ENCODE peak calls at places on chromosome 17, in five cellular contexts. W is T1000, L is G401, T is hypothalamus, C is KBM-7. H is an unnamed sample.

GRCh38 chr17:63286254-63286653 is 159.9 kb downstream of the CYB561 start:
- DNase-seq in W (no peak), L (no peak), T (no peak), C (no peak), H (no peak)

GRCh38 chr17:27206447-27206846 is 87.5 kb upstream of the WSB1 start:
- DNase-seq in W (no peak), L (no peak), T (no peak), C (peak), H (no peak)

GRCh38 chr17:47705536-47706481 is 11.8 kb downstream of the TBKBP1 start:
- DNase-seq in W (no peak), L (peak), T (no peak), C (no peak), H (no peak)

GRCh38 chr17:79714746-79715145 is 16.0 kb upstream of the ENPP7 start:
- DNase-seq in W (no peak), L (no peak), T (no peak), C (no peak), H (no peak)

GRCh38 chr17:4116516-4116915 is 26.3 kb downstream of the ZZEF1 start:
- DNase-seq in W (no peak), L (no peak), T (no peak), C (no peak), H (no peak)

GRCh38 chr17:80068301-80069160 is 32.1 kb downstream of the CCDC40 start:
- DNase-seq in W (no peak), L (no peak), T (no peak), C (peak), H (peak)

GRCh38 chr17:1473841-1474240 is 17.8 kb upstream of the CRK start:
- DNase-seq in W (no peak), L (no peak), T (no peak), C (no peak), H (no peak)

GRCh38 chr17:75749545-75750389 is 15.2 kb downstream of the GALK1 start:
- DNase-seq in W (peak), L (peak), T (peak), C (peak), H (peak)

GRCh38 chr17:65156835-65157565 is 19.8 kb downstream of the RGS9 start:
- DNase-seq in W (no peak), L (no peak), T (no peak), C (no peak), H (no peak)

GRCh38 chr17:77489239-77489897 is 348.6 kb downstream of the SEC14L1 start:
- DNase-seq in W (no peak), L (no peak), T (no peak), C (no peak), H (no peak)

GRCh38 chr17:76343106-76343505 is 10.6 kb downstream of the PRPSAP1 start:
- DNase-seq in W (no peak), L (no peak), T (no peak), C (no peak), H (no peak)

GRCh38 chr17:27456681-27457404 is 595 bp downstream of the KSR1 start:
- DNase-seq in W (no peak), L (peak), T (no peak), C (no peak), H (no peak)

GRCh38 chr17:69326302-69327059 is 452 bp downstream of the ABCA5 start:
- DNase-seq in W (no peak), L (peak), T (no peak), C (peak), H (no peak)

GRCh38 chr17:18043491-18043890 is 4.3 kb downstream of the GID4 start:
- DNase-seq in W (no peak), L (no peak), T (no peak), C (peak), H (no peak)

GRCh38 chr17:79183221-79184158 is 108.9 kb downstream of the ENGASE start:
- DNase-seq in W (no peak), L (no peak), T (no peak), C (no peak), H (no peak)

GRCh38 chr17:76054112-76054476 is 18.2 kb downstream of the SRP68 start:
- DNase-seq in W (no peak), L (no peak), T (no peak), C (no peak), H (peak)

GRCh38 chr17:39147221-39148185 is 3.9 kb downstream of the PLXDC1 start:
- DNase-seq in W (no peak), L (no peak), T (no peak), C (no peak), H (no peak)

GRCh38 chr17:47935961-47936360 is 5.4 kb upstream of the PNPO start:
- DNase-seq in W (peak), L (no peak), T (no peak), C (no peak), H (peak)

GRCh38 chr17:66842959-66843358 is 8.0 kb downstream of the CACNG5 start:
- DNase-seq in W (no peak), L (no peak), T (no peak), C (no peak), H (no peak)

GRCh38 chr17:47009759-47010594 is 30.9 kb upstream of the RPRML start:
- DNase-seq in W (no peak), L (no peak), T (no peak), C (no peak), H (no peak)

GRCh38 chr17:69967910-69968411 is 107.1 kb upstream of the KCNJ16 start:
- DNase-seq in W (peak), L (no peak), T (no peak), C (no peak), H (no peak)

GRCh38 chr17:3572231-3572630 is 14.6 kb upstream of the TRPV3 start:
- DNase-seq in W (no peak), L (no peak), T (no peak), C (no peak), H (no peak)

GRCh38 chr17:34798581-34798980 is 162.7 kb downstream of the CCT6B start:
- DNase-seq in W (no peak), L (no peak), T (no peak), C (no peak), H (no peak)

GRCh38 chr17:16050844-16051243 is 51.2 kb downstream of the TTC19 start:
- DNase-seq in W (no peak), L (no peak), T (no peak), C (no peak), H (no peak)

GRCh38 chr17:73397278-73397826 is 85.6 kb upstream of the CDC42EP4 start:
- DNase-seq in W (no peak), L (no peak), T (no peak), C (no peak), H (no peak)

GRCh38 chr17:51371732-51372151 is 111.4 kb downstream of the UTP18 start:
- DNase-seq in W (no peak), L (peak), T (peak), C (peak), H (no peak)

GRCh38 chr17:7932483-7932891 is 481 bp downstream of the CNTROB start:
- DNase-seq in W (no peak), L (peak), T (no peak), C (no peak), H (no peak)

GRCh38 chr17:82881900-82882714 is 42.3 kb upstream of the ZNF750 start:
- DNase-seq in W (no peak), L (no peak), T (peak), C (no peak), H (no peak)

GRCh38 chr17:57455063-57455914 is 199.0 kb downstream of the MSI2 start:
- DNase-seq in W (no peak), L (peak), T (no peak), C (peak), H (no peak)

GRCh38 chr17:62723842-62724241 is 84.3 kb downstream of the MARCHF10 start:
- DNase-seq in W (no peak), L (no peak), T (no peak), C (no peak), H (no peak)

GRCh38 chr17:78344666-78345065 is 15.2 kb downstream of the SOCS3 start:
- DNase-seq in W (no peak), L (no peak), T (no peak), C (no peak), H (no peak)

GRCh38 chr17:80063815-80064585 is 27.6 kb downstream of the CCDC40 start:
- DNase-seq in W (peak), L (peak), T (no peak), C (peak), H (peak)

H was measured in PC-9.